ENCODE peak calls at places on chromosome 1, in five cellular contexts. G is left ventricle myocardium inferior, X is cardiac muscle cell, C is psoas muscle, Z is Caco-2. P is an unnamed sample.

GRCh38 chr1:186634511-186634910 is 45.7 kb downstream of the PTGS2 start:
- DNase-seq in X (no peak), C (no peak), Z (no peak), G (no peak), P (no peak)

GRCh38 chr1:26388791-26389445 is 16.4 kb upstream of the ZNF683 start:
- DNase-seq in Z (no peak), X (no peak), G (no peak), C (no peak), P (no peak)

GRCh38 chr1:218886472-218886871 is 287.2 kb upstream of the LYPLAL1 start:
- DNase-seq in X (peak; percentile 58), Z (no peak), C (peak; percentile 40), G (peak; percentile 59), P (no peak)

GRCh38 chr1:42732126-42732680 is 7.8 kb downstream of the CLDN19 start:
- DNase-seq in X (peak; percentile 34), C (no peak), G (no peak), Z (no peak), P (no peak)

GRCh38 chr1:51906306-51907078 is 28.0 kb upstream of the NRDC start:
- DNase-seq in C (no peak), Z (no peak), G (no peak), X (peak; percentile 55), P (no peak)

GRCh38 chr1:178868700-178869099 is 2.2 kb downstream of the ANGPTL1 start:
- DNase-seq in Z (no peak), G (no peak), X (peak; percentile 29), C (no peak), P (no peak)

GRCh38 chr1:178819123-178819522 is 51.8 kb downstream of the ANGPTL1 start:
- DNase-seq in C (no peak), Z (no peak), G (no peak), X (no peak), P (no peak)

GRCh38 chr1:9889411-9889810 is 20.7 kb downstream of the CTNNBIP1 start:
- DNase-seq in C (no peak), Z (no peak), X (no peak), G (no peak), P (no peak)

GRCh38 chr1:42937836-42938595 is 20.7 kb downstream of the SLC2A1 start:
- DNase-seq in Z (no peak), G (no peak), X (no peak), C (no peak), P (no peak)

GRCh38 chr1:180560200-180560867 is 1.6 kb downstream of the OVAAL start:
- DNase-seq in Z (no peak), X (no peak), G (no peak), C (no peak), P (no peak)

GRCh38 chr1:47755368-47755990 is 241.7 kb downstream of the TRABD2B start:
- DNase-seq in X (peak; percentile 4), Z (peak; percentile 71), G (no peak), C (no peak), P (no peak)

GRCh38 chr1:155309423-155310021 is 856 bp downstream of the FDPS start:
- DNase-seq in C (no peak), X (no peak), G (peak; percentile 33), Z (peak; percentile 38), P (no peak)

GRCh38 chr1:208231929-208232360 is 12.2 kb downstream of the PLXNA2 start:
- DNase-seq in X (peak; percentile 61), C (no peak), Z (no peak), G (no peak), P (no peak)

GRCh38 chr1:119286587-119287181 is 81.9 kb upstream of the HAO2 start:
- DNase-seq in G (no peak), C (no peak), Z (peak; percentile 67), X (peak; percentile 53), P (no peak)

GRCh38 chr1:151067185-151067584 is 3.4 kb upstream of the GABPB2 start:
- DNase-seq in C (no peak), G (no peak), Z (no peak), X (no peak), P (no peak)

GRCh38 chr1:167435484-167435883 is 82.8 kb downstream of the CD247 start:
- DNase-seq in X (no peak), G (no peak), C (no peak), Z (no peak), P (no peak)

GRCh38 chr1:154943649-154944421 is 7.3 kb upstream of the PMVK start:
- DNase-seq in Z (peak; percentile 65), X (peak; percentile 39), G (no peak), C (no peak), P (no peak)

GRCh38 chr1:212082765-212083406 is 47.3 kb downstream of the DTL start:
- DNase-seq in G (no peak), C (no peak), X (no peak), Z (no peak), P (no peak)

GRCh38 chr1:59565611-59566410 is 248.9 kb upstream of the HOOK1 start:
- DNase-seq in X (peak; percentile 49), C (no peak), G (no peak), Z (no peak), P (no peak)

GRCh38 chr1:62924983-62925790 is 141.3 kb downstream of the ATG4C start:
- DNase-seq in G (no peak), Z (no peak), C (no peak), X (no peak), P (no peak)

GRCh38 chr1:184686540-184686939 is 68.1 kb downstream of the EDEM3 start:
- DNase-seq in C (no peak), X (peak; percentile 47), Z (no peak), G (no peak), P (no peak)

GRCh38 chr1:52552236-52552504 is 722 bp downstream of the TUT4 start:
- DNase-seq in C (peak; percentile 30), G (no peak), Z (peak; percentile 44), X (peak; percentile 76), P (no peak)

GRCh38 chr1:4778056-4778455 is 123.6 kb downstream of the AJAP1 start:
- DNase-seq in C (no peak), G (no peak), Z (peak; percentile 6), X (peak; percentile 8), P (no peak)

DNA sequence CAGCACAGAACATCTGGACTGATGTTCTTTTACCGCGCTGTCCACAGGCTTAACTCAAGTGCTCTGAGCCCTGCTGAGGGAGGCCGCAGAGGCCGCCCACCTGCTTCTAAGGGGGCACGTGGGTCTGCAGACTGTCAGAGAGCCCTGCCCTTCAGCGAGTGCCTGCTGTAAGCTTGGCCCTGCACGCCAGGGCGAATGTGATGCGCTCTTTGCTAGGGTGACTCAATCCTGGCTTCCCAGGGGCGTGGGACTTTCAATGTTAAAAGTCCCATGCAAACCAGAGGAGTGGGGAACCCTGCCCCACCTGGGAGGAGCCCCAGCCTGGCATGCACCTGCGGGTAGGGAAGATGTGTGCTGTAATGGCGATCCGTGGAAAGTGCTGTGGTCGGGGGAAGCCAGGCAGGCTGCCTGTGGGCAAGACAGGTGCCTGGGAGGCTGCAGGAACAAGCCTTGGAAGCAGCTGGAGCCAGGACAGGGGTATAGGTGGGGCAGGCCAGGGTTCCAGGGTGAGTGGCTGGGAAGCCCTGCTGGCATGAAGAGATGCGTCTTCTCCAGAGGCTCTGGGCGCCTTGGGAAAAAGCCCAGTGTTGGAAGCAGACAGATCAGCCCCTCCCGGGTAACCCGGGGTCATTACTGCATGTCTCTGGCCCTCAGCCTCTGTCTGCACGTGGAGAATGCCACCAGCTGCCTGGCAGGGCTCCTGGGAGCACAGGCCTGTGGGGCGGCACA is 592 bp upstream of the PANK4 start:
- DNase-seq in G (peak; percentile 78), X (peak; percentile 27), C (peak; percentile 59), Z (no peak), P (no peak)
- H3K4me1 ChIP-seq in G (peaks cover 81% of the 10 kb centered on the region), X (peaks cover 22% of the 10 kb centered on the region), C (peaks cover 72% of the 10 kb centered on the region), Z (peaks cover 3% of the 10 kb centered on the region), P (peaks cover 72% of the 10 kb centered on the region)

DNA sequence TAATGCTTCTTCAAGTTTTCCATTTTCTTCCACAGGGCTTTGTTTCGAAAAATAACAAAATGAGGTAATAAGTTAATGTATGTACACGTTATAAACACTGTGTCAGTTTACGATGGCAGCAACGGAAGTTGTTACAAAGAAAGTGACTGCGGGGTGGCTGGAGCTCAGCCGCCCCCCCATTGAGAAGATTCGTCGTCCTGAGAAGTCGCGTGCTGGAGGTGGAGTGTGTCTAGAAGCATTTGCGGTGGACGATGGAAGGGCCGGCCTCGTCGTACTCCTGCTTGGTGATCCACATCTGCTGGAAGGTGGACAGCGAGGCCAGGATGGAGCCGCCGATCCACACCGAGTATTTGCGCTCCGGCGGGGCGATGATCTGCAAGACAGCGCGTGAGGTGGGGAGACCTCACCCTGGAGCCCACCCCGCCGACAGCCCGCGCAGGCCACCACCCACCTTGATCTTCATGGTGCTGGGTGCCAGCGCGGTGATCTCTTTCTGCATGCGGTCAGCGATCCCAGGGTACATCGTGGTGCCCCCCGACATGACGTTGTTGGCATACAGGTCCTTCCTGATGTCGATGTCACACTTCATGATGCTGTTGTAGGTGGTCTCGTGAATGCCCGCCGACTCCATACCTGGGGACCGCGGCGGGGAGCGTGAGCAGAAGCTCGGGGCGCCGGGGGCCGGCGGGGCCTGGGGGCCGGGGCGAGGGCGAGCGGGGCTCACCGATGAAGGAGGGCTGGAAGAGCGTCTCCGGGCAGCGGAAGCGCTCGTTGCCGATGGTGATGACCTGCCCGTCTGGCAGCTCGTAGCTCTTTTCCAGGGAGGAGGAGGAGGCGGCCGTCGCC is 2.4 kb downstream of the ACTA1 start:
- DNase-seq in G (no peak), Z (no peak), X (no peak), C (no peak), P (no peak)
- H3K4me3 ChIP-seq in G (peak overlapping the region; percentile 60), Z (no peak overlapping the region), X (no peak overlapping the region), C (peak overlapping the region; percentile 70), P (peak overlapping the region; percentile 17)

GRCh38 chr1:29820401-29820800 is 584.1 kb downstream of the PTPRU start:
- DNase-seq in G (no peak), Z (no peak), X (no peak), C (no peak), P (peak; percentile 10)

GRCh38 chr1:29824025-29824424 is 587.7 kb downstream of the PTPRU start:
- DNase-seq in G (no peak), X (no peak), C (no peak), Z (no peak), P (peak; percentile 25)

GRCh38 chr1:29822895-29823294 is 586.6 kb downstream of the PTPRU start:
- DNase-seq in C (no peak), Z (no peak), X (no peak), G (no peak), P (peak; percentile 14)

GRCh38 chr1:29823536-29823935 is 587.2 kb downstream of the PTPRU start:
- DNase-seq in X (no peak), C (no peak), Z (no peak), G (no peak), P (peak; percentile 31)

GRCh38 chr1:29821605-29822004 is 585.3 kb downstream of the PTPRU start:
- DNase-seq in G (no peak), C (no peak), Z (no peak), X (no peak), P (peak; percentile 40)
- TF ChIP-seq CTCF in G (no peak), C (no peak), Z (no peak), X (no peak), P (no peak)

DNA sequence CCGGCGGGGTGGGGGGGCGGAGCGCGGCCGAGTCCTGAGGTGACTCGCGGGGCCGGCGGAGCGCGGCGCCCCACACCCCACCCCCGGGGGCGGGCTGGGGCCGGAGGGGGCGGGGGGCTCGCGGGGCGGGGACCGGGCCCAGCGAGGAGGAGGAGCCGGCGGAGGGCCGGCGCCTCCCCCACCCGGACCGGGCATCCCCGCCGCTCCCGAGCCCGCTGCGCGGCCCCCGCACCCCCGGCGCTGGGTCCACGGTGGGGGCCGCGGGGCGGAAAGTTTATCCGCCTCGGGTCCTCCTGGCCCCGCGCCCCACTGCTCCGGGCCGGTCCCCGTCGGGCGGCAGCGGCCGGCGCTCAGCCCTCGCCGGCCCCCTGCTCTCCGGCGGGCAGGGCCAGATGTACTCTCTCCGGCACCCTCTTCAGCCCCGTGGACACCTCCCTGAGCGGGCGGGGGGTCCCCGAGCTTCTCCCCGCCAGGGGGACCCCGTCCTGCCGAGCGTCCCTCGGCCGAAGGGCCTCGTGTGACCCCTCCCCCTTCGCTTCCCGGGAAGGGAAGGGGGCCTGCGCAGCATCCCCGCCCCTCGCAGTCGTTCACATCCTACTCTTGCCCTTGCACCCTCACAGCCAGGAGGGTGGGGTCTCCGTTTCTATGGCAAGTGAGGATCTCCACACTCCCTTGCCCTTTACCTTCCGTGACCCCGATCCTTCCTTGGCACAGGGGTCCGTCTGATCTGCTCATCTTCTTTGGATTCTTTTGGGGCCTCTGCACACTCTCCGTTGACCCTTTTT is 659 bp downstream of the CAMTA1 start:
- DNase-seq in Z (peak; percentile 55), G (peak; percentile 49), C (peak; percentile 52), X (peak; percentile 35), P (no peak)
- H3K4me1 ChIP-seq in Z (peaks cover 5% of the 10 kb centered on the region), G (peaks cover 67% of the 10 kb centered on the region), C (peaks cover 20% of the 10 kb centered on the region), X (peaks cover 49% of the 10 kb centered on the region), P (peaks cover 49% of the 10 kb centered on the region)

P was measured in vagina.